ENCODE peak calls at places on chromosomes 12 and 14, in seven cellular contexts. X is K562, M is heart left ventricle, I is upper lobe of left lung, K is A549, F is IMR-90, D is endothelial cell of umbilical vein. V is an unnamed sample.

GRCh38 chr12:128388461-128388921 is 121.5 kb downstream of the TMEM132C start:
- DNase-seq in X (no peak), M (peak; percentile 34), I (no peak), K (no peak), F (no peak), D (no peak), V (no peak)

GRCh38 chr12:132572106-132572505 is 38.3 kb downstream of the LRCOL1 start:
- DNase-seq in X (no peak), M (no peak), I (peak; percentile 59), K (no peak), F (no peak), D (no peak), V (no peak)

GRCh38 chr14:41154143-41154807 is 452.4 kb upstream of the LRFN5 start:
- DNase-seq in X (no peak), M (no peak), I (no peak), K (no peak), F (no peak), D (no peak), V (no peak)

GRCh38 chr14:75837151-75837787 is 144.5 kb downstream of the TGFB3 start:
- DNase-seq in X (no peak), M (no peak), I (no peak), K (no peak), F (no peak), D (no peak), V (no peak)

GRCh38 chr14:105486974-105487448 is 325 bp downstream of the CRIP1 start:
- DNase-seq in X (no peak), M (peak; percentile 92), I (no peak), K (no peak), F (no peak), D (no peak), V (no peak)

GRCh38 chr14:23085458-23085857 is 9.5 kb downstream of the ACIN1 start:
- DNase-seq in X (no peak), M (no peak), I (no peak), K (no peak), F (peak; percentile 27), D (no peak), V (no peak)

GRCh38 chr12:54991992-54992377 is 7.4 kb upstream of the TESPA1 start:
- DNase-seq in X (no peak), M (no peak), I (no peak), K (no peak), F (no peak), D (no peak), V (no peak)

GRCh38 chr14:77612011-77612620 is 4.3 kb downstream of the SPTLC2 start:
- DNase-seq in X (no peak), M (no peak), I (no peak), K (no peak), F (peak; percentile 71), D (peak; percentile 38), V (no peak)

GRCh38 chr12:122845865-122846621 is 10.8 kb downstream of the HIP1R start:
- DNase-seq in X (no peak), M (no peak), I (no peak), K (no peak), F (no peak), D (no peak), V (no peak)

GRCh38 chr12:131287938-131288797 is 334.5 kb downstream of the ADGRD1 start:
- DNase-seq in X (no peak), M (no peak), I (peak; percentile 16), K (no peak), F (no peak), D (no peak), V (no peak)

GRCh38 chr12:71312767-71313375 is 126.7 kb upstream of the LGR5 start:
- DNase-seq in X (no peak), M (no peak), I (no peak), K (no peak), F (no peak), D (no peak), V (no peak)

GRCh38 chr14:38108681-38109080 is 99.0 kb upstream of the SSTR1 start:
- DNase-seq in X (no peak), M (no peak), I (no peak), K (no peak), F (peak; percentile 96), D (no peak), V (no peak)

GRCh38 chr12:124388038-124388676 is 93.3 kb downstream of the RFLNA start:
- DNase-seq in X (no peak), M (no peak), I (no peak), K (no peak), F (no peak), D (peak; percentile 8), V (no peak)

GRCh38 chr12:124386059-124386458 is 91.2 kb downstream of the RFLNA start:
- DNase-seq in X (no peak), M (peak; percentile 85), I (no peak), K (no peak), F (no peak), D (no peak), V (no peak)

GRCh38 chr12:124388679-124389536 is 94.0 kb downstream of the RFLNA start:
- DNase-seq in X (no peak), M (peak; percentile 93), I (peak; percentile 89), K (peak; percentile 74), F (peak; percentile 85), D (peak; percentile 87), V (peak; percentile 53)

GRCh38 chr12:124386661-124387509 is 92.0 kb downstream of the RFLNA start:
- DNase-seq in X (no peak), M (peak; percentile 82), I (no peak), K (no peak), F (no peak), D (peak; percentile 18), V (no peak)

DNA sequence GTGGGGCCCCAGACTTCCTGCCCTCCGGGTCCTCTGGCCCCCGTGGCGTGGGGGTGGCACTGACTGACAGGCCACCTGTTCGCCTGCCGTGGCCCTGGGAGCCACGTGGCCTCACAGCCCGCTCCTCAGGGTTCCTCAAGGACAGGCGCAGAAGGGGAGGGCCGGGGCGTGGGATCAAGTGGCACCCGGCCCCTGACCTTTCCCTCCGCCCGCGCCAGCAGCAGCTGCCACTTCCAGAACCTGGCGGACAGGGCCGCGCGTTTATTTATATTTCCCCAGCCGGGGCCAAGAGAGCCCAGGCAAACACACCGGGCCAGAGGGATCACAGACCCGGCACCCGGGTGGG is 92.6 kb downstream of the RFLNA start:
- DNase-seq in X (no peak), M (peak; percentile 86), I (peak; percentile 72), K (no peak), F (no peak), D (peak; percentile 24), V (no peak)
- TF ChIP-seq POLR2A in X (no peak), M (no peak), I (no peak), K (no peak), F (no peak), D (no peak), V (no peak)

GRCh38 chr14:31208546-31209424 is 1.2 kb upstream of the HECTD1 start:
- DNase-seq in X (no peak), M (no peak), I (no peak), K (no peak), F (no peak), D (no peak), V (peak; percentile 72)

GRCh38 chr14:31207287-31207745 is 277 bp downstream of the HECTD1 start:
- DNase-seq in X (no peak), M (no peak), I (no peak), K (no peak), F (no peak), D (no peak), V (no peak)

GRCh38 chr14:31209605-31210004 is 2.0 kb upstream of the HECTD1 start:
- DNase-seq in X (no peak), M (no peak), I (no peak), K (no peak), F (no peak), D (no peak), V (no peak)

GRCh38 chr14:31206536-31207286 is 882 bp downstream of the HECTD1 start:
- DNase-seq in X (peak; percentile 12), M (peak; percentile 58), I (peak; percentile 51), K (no peak), F (no peak), D (peak; percentile 40), V (peak; percentile 87)

GRCh38 chr14:31207746-31208545 is at the start of gene HECTD1:
- DNase-seq in X (peak; percentile 85), M (peak; percentile 95), I (peak; percentile 90), K (peak; percentile 85), F (peak; percentile 84), D (peak; percentile 89), V (peak; percentile 93)
- TF ChIP-seq POLR2A in X (peak; percentile 92), M (peak; percentile 40), I (peak; percentile 58), K (peak; percentile 95), F (peak; percentile 45), D (peak; percentile 68), V (peak; percentile 95)

DNA sequence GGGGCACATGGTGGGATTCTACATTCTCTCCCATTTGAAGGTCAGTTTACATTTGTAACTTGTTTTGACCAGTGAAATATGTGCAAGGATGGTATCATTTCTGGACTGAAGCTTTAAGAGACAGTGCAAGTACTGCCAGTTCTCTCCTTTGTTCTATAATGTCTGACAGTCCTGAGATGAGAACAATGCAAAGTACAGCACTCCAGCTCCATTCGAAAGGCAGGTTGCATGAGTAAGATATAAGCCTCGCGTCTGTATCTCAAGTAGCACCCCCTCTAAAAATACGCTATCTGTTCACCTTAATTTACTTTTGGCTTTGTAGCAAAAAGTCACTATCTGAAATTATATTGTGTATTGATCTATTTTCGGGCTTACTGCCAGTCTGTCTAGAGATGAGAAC is 1122.2 kb upstream of the TMEM132C start:
- DNase-seq in X (no peak), M (no peak), I (no peak), K (no peak), F (no peak), D (no peak), V (no peak)
- TF ChIP-seq POLR2A in X (no peak), M (no peak), I (no peak), K (no peak), F (no peak), D (no peak), V (no peak)

GRCh38 chr12:121803861-121804416 is at the start of gene SETD1B:
- DNase-seq in X (peak; percentile 33), M (peak; percentile 81), I (peak; percentile 64), K (no peak), F (peak; percentile 44), D (peak; percentile 33), V (peak; percentile 84)

GRCh38 chr12:121805800-121806555 is 2.2 kb downstream of the SETD1B start:
- DNase-seq in X (no peak), M (no peak), I (no peak), K (no peak), F (no peak), D (no peak), V (no peak)

GRCh38 chr12:121805171-121805687 is 1.4 kb downstream of the SETD1B start:
- DNase-seq in X (no peak), M (no peak), I (no peak), K (no peak), F (no peak), D (peak; percentile 37), V (peak; percentile 44)

GRCh38 chr12:121802843-121803698 is 738 bp upstream of the SETD1B start:
- DNase-seq in X (peak; percentile 74), M (peak; percentile 90), I (peak; percentile 91), K (peak; percentile 87), F (peak; percentile 96), D (peak; percentile 97), V (peak; percentile 96)

DNA sequence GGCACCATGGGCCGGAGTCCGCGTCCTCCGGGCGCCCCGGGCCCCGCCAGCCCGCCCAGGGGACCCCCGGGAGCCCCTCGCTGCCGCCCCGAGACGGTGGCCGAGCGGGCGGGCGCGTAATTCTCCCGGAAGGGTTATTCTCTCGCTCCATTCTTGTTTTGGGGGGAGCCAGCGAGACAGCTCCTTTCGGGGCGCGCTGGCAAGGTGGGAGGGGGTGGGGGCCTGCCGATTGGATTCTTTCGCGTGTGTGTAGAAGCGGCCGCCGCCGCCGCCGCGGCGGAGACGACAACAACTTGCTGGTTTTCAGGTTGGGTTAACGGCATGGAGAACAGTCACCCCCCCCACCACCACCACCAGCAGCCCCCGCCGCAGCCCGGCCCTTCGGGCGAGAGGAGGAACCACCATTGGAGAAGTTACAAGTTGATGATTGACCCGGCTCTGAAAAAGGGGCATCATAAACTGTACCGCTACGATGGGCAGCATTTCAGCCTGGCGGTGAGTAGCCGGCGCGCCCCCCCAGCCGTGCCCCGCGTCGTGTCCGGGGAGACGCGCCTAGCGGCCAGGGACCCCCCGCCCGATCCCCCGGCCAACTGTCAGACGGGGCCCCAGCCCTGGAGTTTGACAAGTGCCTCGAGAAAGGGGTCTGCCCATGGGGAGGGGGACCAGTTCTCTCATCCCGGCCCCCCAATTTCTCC is 755 bp downstream of the SETD1B start:
- DNase-seq in X (no peak), M (no peak), I (no peak), K (no peak), F (no peak), D (peak; percentile 39), V (peak; percentile 78)
- TF ChIP-seq POLR2A in X (no peak), M (no peak), I (no peak), K (no peak), F (no peak), D (no peak), V (no peak)